ENCODE peak calls at places on chromosomes 16 and 17, in five cellular contexts. One of them, this sample, is unnamed.

GRCh38 chr17:81607431-81607830 is 29.5 kb downstream of the NPLOC4 start:
- DNase-seq in fibroblast of lung: peak
- DNase-seq in neuronal stem cell: no peak
- DNase-seq in neural progenitor cell: no peak
- DNase-seq in K562: no peak
- DNase-seq in this sample: no peak

GRCh38 chr17:32610027-32610650 is 123.3 kb downstream of the CDK5R1 start:
- DNase-seq in fibroblast of lung: no peak
- DNase-seq in neuronal stem cell: peak
- DNase-seq in neural progenitor cell: peak
- DNase-seq in K562: no peak
- DNase-seq in this sample: peak

GRCh38 chr17:82126479-82127314 is 28.7 kb upstream of the FASN start:
- DNase-seq in fibroblast of lung: no peak
- DNase-seq in neuronal stem cell: no peak
- DNase-seq in neural progenitor cell: no peak
- DNase-seq in K562: no peak
- DNase-seq in this sample: no peak

GRCh38 chr17:17835415-17836249 is 1.2 kb downstream of the SREBF1 start:
- DNase-seq in fibroblast of lung: no peak
- DNase-seq in neuronal stem cell: no peak
- DNase-seq in neural progenitor cell: no peak
- DNase-seq in K562: no peak
- DNase-seq in this sample: no peak

GRCh38 chr17:17109896-17110295 is 67.6 kb downstream of the MPRIP start:
- DNase-seq in fibroblast of lung: no peak
- DNase-seq in neuronal stem cell: no peak
- DNase-seq in neural progenitor cell: no peak
- DNase-seq in K562: no peak
- DNase-seq in this sample: no peak

GRCh38 chr16:4261557-4262172 is 11.2 kb downstream of the TFAP4 start:
- DNase-seq in fibroblast of lung: peak
- DNase-seq in neuronal stem cell: peak
- DNase-seq in neural progenitor cell: peak
- DNase-seq in K562: peak
- DNase-seq in this sample: peak

GRCh38 chr16:12336158-12336557 is 359.6 kb downstream of the SNX29 start:
- DNase-seq in fibroblast of lung: no peak
- DNase-seq in neuronal stem cell: no peak
- DNase-seq in neural progenitor cell: no peak
- DNase-seq in K562: no peak
- DNase-seq in this sample: no peak

GRCh38 chr17:73769480-73769879 is 125.2 kb upstream of the SDK2 start:
- DNase-seq in fibroblast of lung: no peak
- DNase-seq in neuronal stem cell: no peak
- DNase-seq in neural progenitor cell: no peak
- DNase-seq in K562: no peak
- DNase-seq in this sample: no peak

GRCh38 chr16:66746682-66747081 is 4.7 kb downstream of the DYNC1LI2 start:
- DNase-seq in fibroblast of lung: peak
- DNase-seq in neuronal stem cell: no peak
- DNase-seq in neural progenitor cell: no peak
- DNase-seq in K562: no peak
- DNase-seq in this sample: no peak

GRCh38 chr17:2143332-2143731 is 88.4 kb downstream of the HIC1 start:
- DNase-seq in fibroblast of lung: no peak
- DNase-seq in neuronal stem cell: no peak
- DNase-seq in neural progenitor cell: no peak
- DNase-seq in K562: no peak
- DNase-seq in this sample: no peak

GRCh38 chr17:65813306-65813705 is 251.9 kb upstream of the AXIN2 start:
- DNase-seq in fibroblast of lung: peak
- DNase-seq in neuronal stem cell: no peak
- DNase-seq in neural progenitor cell: no peak
- DNase-seq in K562: no peak
- DNase-seq in this sample: no peak

GRCh38 chr16:1192384-1193073 is 32.5 kb downstream of the TPSG1 start:
- DNase-seq in fibroblast of lung: no peak
- DNase-seq in neuronal stem cell: no peak
- DNase-seq in neural progenitor cell: no peak
- DNase-seq in K562: no peak
- DNase-seq in this sample: no peak

GRCh38 chr17:4739122-4740024 is at the start of the genes CXCL16 and ZMYND15:
- DNase-seq in fibroblast of lung: peak
- DNase-seq in neuronal stem cell: no peak
- DNase-seq in neural progenitor cell: peak
- DNase-seq in K562: peak
- DNase-seq in this sample: peak

GRCh38 chr17:65942592-65942991 is 249.3 kb downstream of the CEP112 start:
- DNase-seq in fibroblast of lung: peak
- DNase-seq in neuronal stem cell: no peak
- DNase-seq in neural progenitor cell: no peak
- DNase-seq in K562: no peak
- DNase-seq in this sample: no peak

GRCh38 chr16:12719972-12720371 is 83.7 kb downstream of the CPPED1 start:
- DNase-seq in fibroblast of lung: no peak
- DNase-seq in neuronal stem cell: no peak
- DNase-seq in neural progenitor cell: no peak
- DNase-seq in K562: no peak
- DNase-seq in this sample: no peak

GRCh38 chr16:369866-370436 is 387 bp downstream of the MRPL28 start:
- DNase-seq in fibroblast of lung: peak
- DNase-seq in neuronal stem cell: no peak
- DNase-seq in neural progenitor cell: peak
- DNase-seq in K562: peak
- DNase-seq in this sample: peak

GRCh38 chr17:21176996-21177395 is 37.0 kb downstream of the TMEM11 start:
- DNase-seq in fibroblast of lung: no peak
- DNase-seq in neuronal stem cell: no peak
- DNase-seq in neural progenitor cell: no peak
- DNase-seq in K562: no peak
- DNase-seq in this sample: peak

GRCh38 chr17:63537001-63537400 is 13.3 kb upstream of the DCAF7 start:
- DNase-seq in fibroblast of lung: no peak
- DNase-seq in neuronal stem cell: no peak
- DNase-seq in neural progenitor cell: no peak
- DNase-seq in K562: no peak
- DNase-seq in this sample: no peak

GRCh38 chr17:9037741-9038140 is 16.4 kb downstream of the NTN1 start:
- DNase-seq in fibroblast of lung: no peak
- DNase-seq in neuronal stem cell: no peak
- DNase-seq in neural progenitor cell: no peak
- DNase-seq in K562: no peak
- DNase-seq in this sample: peak

GRCh38 chr16:67166035-67166882 is 1.7 kb downstream of the HSF4 start:
- DNase-seq in fibroblast of lung: no peak
- DNase-seq in neuronal stem cell: no peak
- DNase-seq in neural progenitor cell: no peak
- DNase-seq in K562: no peak
- DNase-seq in this sample: peak

GRCh38 chr17:59155439-59156177 is at the start of gene PRR11:
- DNase-seq in fibroblast of lung: peak
- DNase-seq in neuronal stem cell: no peak
- DNase-seq in neural progenitor cell: peak
- DNase-seq in K562: peak
- DNase-seq in this sample: peak

GRCh38 chr16:4984174-4985000 is 26.3 kb downstream of the SEC14L5 start:
- DNase-seq in fibroblast of lung: peak
- DNase-seq in neuronal stem cell: no peak
- DNase-seq in neural progenitor cell: no peak
- DNase-seq in K562: no peak
- DNase-seq in this sample: no peak

GRCh38 chr17:67388986-67389385 is 11.9 kb downstream of the PITPNC1 start:
- DNase-seq in fibroblast of lung: no peak
- DNase-seq in neuronal stem cell: no peak
- DNase-seq in neural progenitor cell: no peak
- DNase-seq in K562: no peak
- DNase-seq in this sample: no peak

GRCh38 chr17:67392111-67392510 is 15.0 kb downstream of the PITPNC1 start:
- DNase-seq in fibroblast of lung: no peak
- DNase-seq in neuronal stem cell: no peak
- DNase-seq in neural progenitor cell: no peak
- DNase-seq in K562: no peak
- DNase-seq in this sample: no peak

GRCh38 chr17:67390006-67390645 is 13.0 kb downstream of the PITPNC1 start:
- DNase-seq in fibroblast of lung: no peak
- DNase-seq in neuronal stem cell: no peak
- DNase-seq in neural progenitor cell: no peak
- DNase-seq in K562: no peak
- DNase-seq in this sample: no peak

GRCh38 chr17:67393809-67394418 is 16.8 kb downstream of the PITPNC1 start:
- DNase-seq in fibroblast of lung: no peak
- DNase-seq in neuronal stem cell: no peak
- DNase-seq in neural progenitor cell: no peak
- DNase-seq in K562: no peak
- DNase-seq in this sample: no peak

DNA sequence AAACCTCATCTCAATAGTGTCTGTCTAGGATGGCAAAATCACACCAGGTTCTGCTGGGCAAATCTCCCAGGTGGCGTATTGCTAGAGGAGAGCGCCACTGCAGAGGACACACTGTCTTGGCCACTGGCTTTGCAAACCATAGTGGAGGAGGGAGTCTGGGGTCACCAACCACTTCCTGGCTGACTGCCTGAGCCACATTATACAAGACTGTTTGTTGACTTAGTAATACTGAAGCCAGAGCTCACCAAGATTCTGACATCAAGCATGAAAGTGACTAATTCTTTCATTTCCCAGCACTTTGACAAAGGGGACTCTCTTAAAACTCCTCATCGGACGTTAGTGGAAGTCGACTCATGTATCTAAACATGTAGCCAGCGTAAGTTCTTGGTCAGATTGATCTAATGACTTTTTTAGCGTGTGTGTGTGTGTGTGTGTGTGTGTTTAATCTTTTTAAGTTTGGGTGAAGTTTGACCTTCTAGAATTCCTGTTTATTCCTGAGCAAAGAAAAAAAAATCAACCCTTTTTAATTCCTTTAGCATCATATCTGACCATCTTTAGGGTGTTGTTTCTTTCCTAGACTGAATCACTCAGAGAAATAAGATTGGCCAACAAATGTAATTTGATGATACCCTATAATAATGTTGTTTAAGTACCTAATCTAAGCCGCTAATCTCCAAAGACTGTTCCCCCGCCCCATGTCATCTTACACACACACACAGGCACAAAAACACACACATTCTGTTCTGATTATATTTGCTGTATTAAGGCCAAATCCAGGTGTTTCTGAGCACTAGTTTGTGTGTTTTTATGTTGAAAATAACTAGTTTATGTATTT is 13.8 kb downstream of the PITPNC1 start:
- DNase-seq in fibroblast of lung: peak
- DNase-seq in neuronal stem cell: no peak
- DNase-seq in neural progenitor cell: no peak
- DNase-seq in K562: no peak
- DNase-seq in this sample: no peak
- H3K4me3 ChIP-seq in fibroblast of lung: peak
- H3K4me3 ChIP-seq in neuronal stem cell: no peak
- H3K4me3 ChIP-seq in neural progenitor cell: no peak
- H3K4me3 ChIP-seq in K562: no peak
- H3K4me3 ChIP-seq in this sample: no peak

DNA sequence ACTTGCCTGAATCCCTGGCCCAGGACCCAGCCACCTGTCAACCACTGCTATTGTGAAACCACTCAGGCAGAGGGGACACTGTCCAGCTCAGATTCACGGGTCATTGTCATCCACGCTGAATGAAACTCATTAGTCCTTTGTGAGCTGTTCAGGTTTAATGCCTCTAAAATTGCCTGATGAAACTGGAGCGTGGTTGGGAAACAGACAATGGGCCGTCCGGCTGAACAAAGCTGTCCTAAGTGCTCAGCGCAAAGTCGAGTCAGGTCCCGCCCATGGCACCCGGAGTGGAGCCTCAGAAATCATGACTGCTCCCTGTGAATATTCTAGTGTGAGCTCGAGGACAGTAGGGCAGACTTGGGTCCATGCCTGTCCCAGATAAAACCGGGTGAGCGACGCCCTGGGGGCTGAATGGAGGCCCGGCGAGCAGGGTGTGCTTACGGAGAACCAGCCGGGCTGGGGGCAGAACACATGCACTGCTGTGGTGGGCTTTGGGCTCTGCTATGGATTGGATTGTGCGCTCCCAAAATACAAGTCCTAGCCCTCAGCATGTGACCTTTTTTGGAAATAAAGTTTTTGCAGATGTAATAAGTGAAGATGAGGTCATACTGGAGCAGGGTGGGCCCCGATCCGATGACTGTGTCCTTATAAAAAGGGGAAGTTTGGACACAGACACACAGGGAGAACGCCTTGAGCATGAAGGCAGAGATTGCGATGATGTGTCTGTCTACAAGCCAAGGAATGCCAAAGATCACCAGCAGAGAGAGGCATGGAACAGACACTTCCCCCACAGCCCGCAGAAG is 12.9 kb upstream of the CMIP start:
- DNase-seq in fibroblast of lung: peak
- DNase-seq in neuronal stem cell: no peak
- DNase-seq in neural progenitor cell: peak
- DNase-seq in K562: no peak
- DNase-seq in this sample: no peak
- H3K9ac ChIP-seq in fibroblast of lung: no peak
- H3K9ac ChIP-seq in neuronal stem cell: no peak
- H3K9ac ChIP-seq in neural progenitor cell: no peak
- H3K9ac ChIP-seq in K562: peak
- H3K9ac ChIP-seq in this sample: no peak

GRCh38 chr17:40090234-40091111 is 9.9 kb downstream of the NR1D1 start:
- DNase-seq in fibroblast of lung: no peak
- DNase-seq in neuronal stem cell: no peak
- DNase-seq in neural progenitor cell: no peak
- DNase-seq in K562: no peak
- DNase-seq in this sample: no peak
- H3K27ac ChIP-seq in fibroblast of lung: no peak
- H3K27ac ChIP-seq in neuronal stem cell: no peak
- H3K27ac ChIP-seq in neural progenitor cell: no peak
- H3K27ac ChIP-seq in K562: no peak
- H3K27ac ChIP-seq in this sample: no peak

GRCh38 chr16:57364143-57364542 is 5.6 kb downstream of the CCL22 start:
- DNase-seq in fibroblast of lung: no peak
- DNase-seq in neuronal stem cell: no peak
- DNase-seq in neural progenitor cell: no peak
- DNase-seq in K562: no peak
- DNase-seq in this sample: no peak

GRCh38 chr16:57357330-57358151 is 1.0 kb upstream of the CCL22 start:
- DNase-seq in fibroblast of lung: no peak
- DNase-seq in neuronal stem cell: no peak
- DNase-seq in neural progenitor cell: no peak
- DNase-seq in K562: no peak
- DNase-seq in this sample: no peak

GRCh38 chr16:57360321-57360935 is 1.8 kb downstream of the CCL22 start:
- DNase-seq in fibroblast of lung: no peak
- DNase-seq in neuronal stem cell: no peak
- DNase-seq in neural progenitor cell: no peak
- DNase-seq in K562: no peak
- DNase-seq in this sample: no peak

GRCh38 chr16:57358527-57359095 is at the start of gene CCL22:
- DNase-seq in fibroblast of lung: no peak
- DNase-seq in neuronal stem cell: no peak
- DNase-seq in neural progenitor cell: no peak
- DNase-seq in K562: no peak
- DNase-seq in this sample: no peak

GRCh38 chr16:57361384-57361783 is 2.8 kb downstream of the CCL22 start:
- DNase-seq in fibroblast of lung: no peak
- DNase-seq in neuronal stem cell: no peak
- DNase-seq in neural progenitor cell: no peak
- DNase-seq in K562: no peak
- DNase-seq in this sample: no peak
- H3K4me3 ChIP-seq in fibroblast of lung: no peak
- H3K4me3 ChIP-seq in neuronal stem cell: no peak
- H3K4me3 ChIP-seq in neural progenitor cell: no peak
- H3K4me3 ChIP-seq in K562: no peak
- H3K4me3 ChIP-seq in this sample: no peak

This sample was measured in endodermal cell.